ENCODE peak calls at places on chromosomes 7 and 10, in five cellular contexts. Z is neural progenitor cell, T is activated B cell treated with CpG ODN at 0.5 μM for 24 hours, R is GM10248, I is OCI-LY7. J is an unnamed sample.

GRCh38 chr10:132712698-132713232 is 73.2 kb downstream of the NKX6-2 start:
- DNase-seq in T (no peak), R (no peak), I (no peak), Z (no peak), J (no peak)

GRCh38 chr10:36007369-36007768 is 365.3 kb upstream of the FZD8 start:
- DNase-seq in T (no peak), R (no peak), I (no peak), Z (no peak), J (no peak)

GRCh38 chr10:77949167-77949566 is 22.6 kb upstream of the DLG5 start:
- DNase-seq in T (no peak), R (no peak), Z (peak), I (no peak), J (peak)

GRCh38 chr10:8312079-8312478 is 257.6 kb downstream of the GATA3 start:
- DNase-seq in I (no peak), Z (no peak), R (no peak), T (no peak), J (no peak)

GRCh38 chr10:59668081-59668480 is 41.6 kb downstream of the SLC16A9 start:
- DNase-seq in I (no peak), T (no peak), Z (no peak), R (no peak), J (no peak)

GRCh38 chr7:64541438-64542359 is 21.2 kb downstream of the ZNF680 start:
- DNase-seq in T (no peak), I (no peak), R (no peak), Z (no peak), J (no peak)

GRCh38 chr7:150732786-150733733 is 4.2 kb upstream of the GIMAP5 start:
- DNase-seq in Z (no peak), R (no peak), I (no peak), T (no peak), J (no peak)

GRCh38 chr10:69869291-69869841 is 67.7 kb downstream of the COL13A1 start:
- DNase-seq in R (no peak), I (no peak), T (no peak), Z (no peak), J (no peak)

GRCh38 chr7:116859323-116859722 is 3.1 kb upstream of the CAPZA2 start:
- DNase-seq in R (no peak), T (no peak), Z (no peak), I (no peak), J (no peak)

GRCh38 chr7:39606941-39607340 is 16.4 kb upstream of the RALA start:
- DNase-seq in T (no peak), I (no peak), Z (no peak), R (no peak), J (no peak)

GRCh38 chr7:39608278-39608677 is 15.1 kb upstream of the RALA start:
- DNase-seq in R (no peak), Z (no peak), T (no peak), I (no peak), J (no peak)

GRCh38 chr7:39609084-39609461 is 14.3 kb upstream of the RALA start:
- DNase-seq in R (no peak), T (no peak), Z (no peak), I (no peak), J (no peak)

GRCh38 chr7:39607865-39608264 is 15.5 kb upstream of the RALA start:
- DNase-seq in T (no peak), I (no peak), R (no peak), Z (no peak), J (no peak)

GRCh38 chr7:39609462-39610149 is 13.8 kb upstream of the RALA start:
- DNase-seq in T (peak), Z (peak), R (peak), I (no peak), J (no peak)
- TF ChIP-seq CTCF in T (no peak), Z (peak), R (peak), I (no peak), J (no peak)

DNA sequence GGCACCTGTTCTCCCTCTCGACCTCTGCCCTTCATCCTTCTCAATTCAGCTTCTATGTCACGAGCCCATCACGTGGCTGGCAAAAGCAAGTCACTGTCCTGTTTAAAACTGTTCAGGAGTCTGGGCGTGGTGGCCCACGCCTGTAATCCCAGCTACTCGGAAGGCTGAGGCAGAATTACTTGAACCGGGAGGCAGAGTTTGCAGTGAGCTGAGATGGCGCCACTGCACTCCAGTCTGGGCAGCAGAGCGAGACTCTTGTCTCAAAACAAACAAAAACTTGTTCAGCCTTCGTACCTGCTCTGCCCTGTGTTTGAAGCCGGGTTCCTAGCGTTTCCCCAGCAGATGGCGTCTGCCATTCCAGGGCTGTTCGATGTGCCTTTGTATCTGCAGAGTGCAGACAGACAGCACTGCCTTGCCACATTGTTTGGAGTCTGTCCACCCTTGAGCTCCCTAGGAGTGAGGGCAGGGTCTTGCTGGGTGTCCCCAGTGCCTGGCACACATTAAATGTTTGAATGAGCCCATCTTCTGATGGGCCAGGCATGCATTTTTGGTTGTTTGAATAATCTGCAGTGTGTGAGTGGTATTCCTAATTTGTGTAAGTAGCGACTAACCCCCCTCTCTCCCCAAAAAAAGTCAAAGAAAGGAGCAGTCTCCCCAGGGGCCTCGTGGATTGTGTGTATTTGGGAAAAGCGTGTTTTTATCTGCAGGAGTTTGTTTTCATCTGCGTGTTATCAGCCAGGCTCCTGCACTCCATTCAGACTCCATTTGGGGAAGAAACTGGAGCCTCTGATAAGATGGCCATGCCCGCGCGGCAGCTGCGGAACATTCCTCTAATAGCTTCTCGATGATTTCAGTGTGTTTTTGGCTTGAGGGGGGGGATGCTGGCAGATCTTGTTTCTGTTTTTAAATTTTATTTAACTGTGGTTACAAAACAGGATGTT is 61.2 kb downstream of the DNAJB6 start:
- DNase-seq in I (peak), R (no peak), Z (peak), T (no peak), J (no peak)
- TF ChIP-seq CTCF in I (peak), R (peak), Z (peak), T (no peak), J (peak)

DNA sequence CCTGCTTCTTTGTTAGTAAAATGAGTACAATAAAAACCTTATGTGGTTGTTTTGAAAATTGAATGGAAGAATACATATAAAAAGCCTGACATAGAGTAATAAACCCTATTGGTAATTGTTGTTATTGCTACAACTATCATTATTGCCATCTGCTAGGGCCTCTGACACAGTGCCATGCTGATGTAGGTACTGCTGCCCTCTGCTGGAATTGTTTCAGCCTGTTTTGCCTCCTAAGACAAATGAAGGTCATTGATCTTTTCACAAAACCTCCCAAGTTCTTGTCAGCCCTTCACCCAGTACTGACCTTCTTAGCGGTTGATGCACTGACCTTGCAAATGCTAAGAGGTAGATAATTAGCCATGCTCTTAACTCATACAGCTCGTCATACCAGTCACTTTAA is 975.3 kb downstream of the SORCS1 start:
- DNase-seq in T (no peak), Z (peak), R (peak), I (peak), J (no peak)
- TF ChIP-seq CTCF in T (no peak), Z (peak), R (peak), I (peak), J (peak)

GRCh38 chr10:71963756-71964668 is at the start of gene CHST3:
- DNase-seq in Z (peak), T (no peak), R (peak), I (no peak), J (no peak)
- TF ChIP-seq CTCF in Z (no peak), T (no peak), R (no peak), I (no peak), J (no peak)

GRCh38 chr7:129611246-129612111 is at the start of gene NRF1:
- DNase-seq in R (peak), T (peak), I (peak), Z (peak), J (peak)
- TF ChIP-seq CTCF in R (no peak), T (no peak), I (no peak), Z (no peak), J (peak)